ENCODE peak calls at places on chromosomes 1 and 21, in six cellular contexts. N, A, Y, S, Z and R are unnamed samples.

GRCh38 chr21:41366522-41367151 is 4.8 kb downstream of the MX2 start:
- DNase-seq in N (no peak), A (peak; percentile 57), Y (no peak), S (peak; percentile 88), Z (no peak), R (no peak)

GRCh38 chr21:15204887-15205286 is 140.1 kb upstream of the NRIP1 start:
- DNase-seq in N (no peak), A (no peak), Y (no peak), S (no peak), Z (peak; percentile 2), R (no peak)

GRCh38 chr1:23793018-23793781 is 2.3 kb downstream of the LYPLA2 start:
- DNase-seq in N (no peak), A (peak; percentile 85), Y (no peak), S (peak; percentile 81), Z (no peak), R (peak; percentile 81)

GRCh38 chr1:165253818-165254254 is 102.7 kb downstream of the LMX1A start:
- DNase-seq in N (no peak), A (no peak), Y (no peak), S (no peak), Z (no peak), R (peak; percentile 46)

GRCh38 chr1:14946567-14947285 is 206.8 kb upstream of the TMEM51 start:
- DNase-seq in N (no peak), A (peak; percentile 52), Y (no peak), S (peak; percentile 37), Z (no peak), R (no peak)

GRCh38 chr1:24743404-24744211 is 1.6 kb upstream of the CLIC4 start:
- DNase-seq in N (no peak), A (no peak), Y (no peak), S (no peak), Z (no peak), R (no peak)

GRCh38 chr1:119132179-119132578 is 8.3 kb downstream of the WARS2 start:
- DNase-seq in N (no peak), A (no peak), Y (no peak), S (no peak), Z (no peak), R (no peak)

GRCh38 chr1:45329445-45329844 is 2.8 kb downstream of the HPDL start:
- DNase-seq in N (no peak), A (no peak), Y (no peak), S (no peak), Z (no peak), R (no peak)

GRCh38 chr1:5977494-5978444 is 14.5 kb downstream of the NPHP4 start:
- DNase-seq in N (no peak), A (no peak), Y (no peak), S (peak; percentile 35), Z (no peak), R (no peak)

GRCh38 chr21:26811031-26811430 is 34.2 kb downstream of the ADAMTS1 start:
- DNase-seq in N (no peak), A (no peak), Y (no peak), S (no peak), Z (no peak), R (no peak)

GRCh38 chr1:201266774-201267173 is 16.5 kb upstream of the PKP1 start:
- DNase-seq in N (no peak), A (peak; percentile 16), Y (peak; percentile 93), S (no peak), Z (no peak), R (no peak)

GRCh38 chr1:25435315-25436103 is 4.8 kb downstream of the MACO1 start:
- DNase-seq in N (no peak), A (no peak), Y (no peak), S (no peak), Z (no peak), R (peak; percentile 54)

GRCh38 chr1:112337028-112337531 is 58.9 kb upstream of the CTTNBP2NL start:
- DNase-seq in N (no peak), A (peak; percentile 32), Y (no peak), S (no peak), Z (peak; percentile 55), R (no peak)

GRCh38 chr1:115989711-115990110 is 13.4 kb downstream of the SLC22A15 start:
- DNase-seq in N (no peak), A (no peak), Y (no peak), S (no peak), Z (no peak), R (no peak)

GRCh38 chr1:65422241-65423203 is 2.1 kb downstream of the LEPR start:
- DNase-seq in N (no peak), A (no peak), Y (peak; percentile 60), S (no peak), Z (no peak), R (no peak)

GRCh38 chr1:93615201-93616150 is 66.2 kb downstream of the BCAR3 start:
- DNase-seq in N (no peak), A (peak; percentile 38), Y (no peak), S (no peak), Z (no peak), R (peak; percentile 60)

GRCh38 chr1:77953907-77954306 is 25.0 kb downstream of the FUBP1 start:
- DNase-seq in N (no peak), A (no peak), Y (no peak), S (no peak), Z (no peak), R (no peak)

GRCh38 chr1:223394242-223394641 is 1.0 kb downstream of the CCDC185 start:
- DNase-seq in N (no peak), A (no peak), Y (no peak), S (no peak), Z (no peak), R (no peak)

DNA sequence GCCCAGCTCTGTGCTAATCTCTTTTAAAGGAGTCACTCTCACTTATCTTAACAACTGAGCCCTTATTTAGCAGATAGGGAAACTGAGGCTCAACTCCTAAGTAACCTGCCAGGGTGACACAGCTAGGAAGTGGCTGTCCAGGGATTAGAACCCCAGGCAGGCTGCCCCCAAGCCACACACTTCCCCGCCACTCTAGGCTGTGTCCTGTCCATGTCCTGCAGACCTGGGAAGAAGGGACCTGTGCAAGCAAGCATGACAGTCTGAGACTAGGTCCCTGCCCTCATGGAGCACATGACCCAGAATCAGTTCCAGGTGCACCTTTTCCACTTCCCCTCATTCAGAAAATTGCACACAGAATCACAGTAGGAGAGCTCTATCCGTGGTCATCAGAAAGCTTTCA is 12.2 kb downstream of the KIAA1614 start:
- DNase-seq in N (no peak), A (no peak), Y (no peak), S (no peak), Z (no peak), R (no peak)
- H3K27ac ChIP-seq in N (no peak overlapping the region), A (no peak overlapping the region), Y (no peak overlapping the region), S (no peak overlapping the region), Z (no peak overlapping the region), R (no peak overlapping the region)

GRCh38 chr1:36224537-36225297 is 474 bp downstream of the THRAP3 start:
- DNase-seq in N (peak; percentile 80), A (peak; percentile 84), Y (peak; percentile 21), S (no peak), Z (peak; percentile 84), R (peak; percentile 88)
- TF ChIP-seq CTCF in N (peak; percentile 19), A (no peak), Y (peak; percentile 49), S (peak; percentile 28), Z (peak; percentile 45), R (no peak)

GRCh38 chr1:228039006-228039481 is 32.2 kb downstream of the WNT3A start:
- DNase-seq in N (no peak), A (no peak), Y (no peak), S (peak; percentile 28), Z (no peak), R (no peak)

GRCh38 chr1:228036701-228037231 is 30.0 kb downstream of the WNT3A start:
- DNase-seq in N (no peak), A (no peak), Y (no peak), S (peak; percentile 27), Z (no peak), R (no peak)

GRCh38 chr1:228039504-228039903 is 32.7 kb downstream of the WNT3A start:
- DNase-seq in N (no peak), A (no peak), Y (no peak), S (peak; percentile 16), Z (no peak), R (no peak)

GRCh38 chr1:228038387-228039005 is 31.7 kb downstream of the WNT3A start:
- DNase-seq in N (no peak), A (no peak), Y (no peak), S (peak; percentile 23), Z (no peak), R (peak; percentile 22)

GRCh38 chr1:228037401-228038386 is 30.9 kb downstream of the WNT3A start:
- DNase-seq in N (no peak), A (no peak), Y (no peak), S (peak; percentile 37), Z (no peak), R (no peak)
- H3K4me3 ChIP-seq in N (no peak overlapping the region), A (no peak overlapping the region), Y (no peak overlapping the region), S (peak overlapping the region; percentile 4), Z (peak overlapping the region; percentile 17), R (no peak overlapping the region)

GRCh38 chr1:209388358-209388757 is 195.2 kb upstream of the CAMK1G start:
- DNase-seq in N (no peak), A (no peak), Y (no peak), S (no peak), Z (no peak), R (no peak)

GRCh38 chr1:209389258-209389657 is 194.3 kb upstream of the CAMK1G start:
- DNase-seq in N (no peak), A (no peak), Y (peak; percentile 95), S (no peak), Z (no peak), R (no peak)

GRCh38 chr1:209386156-209386555 is 197.4 kb upstream of the CAMK1G start:
- DNase-seq in N (no peak), A (no peak), Y (no peak), S (no peak), Z (no peak), R (no peak)

GRCh38 chr1:209387969-209388329 is 195.6 kb upstream of the CAMK1G start:
- DNase-seq in N (no peak), A (no peak), Y (no peak), S (no peak), Z (no peak), R (no peak)

DNA sequence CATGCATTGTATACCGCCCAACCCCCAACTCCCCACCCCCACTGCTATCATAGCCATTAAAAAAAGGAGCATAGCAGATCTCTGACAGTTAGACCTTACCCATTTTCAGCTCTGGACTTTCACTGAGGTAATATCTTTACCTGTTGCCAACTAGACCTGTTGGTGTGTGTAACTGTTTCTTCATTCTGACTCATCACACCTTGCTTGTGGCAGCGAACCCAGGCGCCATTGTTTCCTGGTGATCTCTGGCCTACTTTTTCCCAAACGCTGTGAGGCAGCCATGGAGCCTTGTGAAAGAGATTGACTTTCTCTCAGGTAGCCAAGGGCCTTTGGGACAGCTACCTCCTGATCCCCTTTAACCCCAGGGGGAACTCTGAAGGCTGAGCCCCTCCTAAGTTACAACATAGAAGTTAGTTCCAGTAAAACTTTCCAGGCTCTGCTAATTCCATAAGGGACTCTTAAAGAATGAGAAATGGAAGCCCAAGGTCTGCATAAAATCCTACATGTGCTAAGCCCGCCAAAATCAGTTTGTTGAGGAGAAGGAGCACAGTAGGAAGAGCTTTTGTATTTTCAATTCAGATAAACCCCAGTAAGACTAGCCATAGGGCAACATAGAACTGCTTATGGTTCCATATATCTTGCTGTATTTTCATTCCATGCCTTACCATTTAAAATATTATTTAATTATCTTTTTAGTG is 196.1 kb upstream of the CAMK1G start:
- DNase-seq in N (no peak), A (no peak), Y (no peak), S (no peak), Z (no peak), R (no peak)
- H3K27ac ChIP-seq in N (no peak overlapping the region), A (no peak overlapping the region), Y (peak overlapping the region; percentile 98), S (no peak overlapping the region), Z (no peak overlapping the region), R (no peak overlapping the region)